ENCODE peak calls at places on chromosome 5, in six cellular contexts. F is heart right ventricle; L is lower lobe of right lung; P is esophagus squamous epithelium; J is CD8-positive, alpha-beta memory T cell; O is stomach. Y is an unnamed sample. For H3K4me1, the result is how much of the 10 kb centered on the place peaks cover.

GRCh38 chr5:61280205-61280604 is 51.9 kb upstream of the ZSWIM6 start:
- DNase-seq in F (peak), L (no peak), P (no peak), J (peak), O (no peak), Y (peak)

GRCh38 chr5:1998348-1998669 is 115.6 kb upstream of the IRX4 start:
- DNase-seq in F (no peak), L (no peak), P (no peak), J (no peak), O (no peak), Y (no peak)

GRCh38 chr5:79077680-79078365 is 8.3 kb downstream of the BHMT2 start:
- DNase-seq in F (no peak), L (no peak), P (no peak), J (no peak), O (no peak), Y (no peak)

GRCh38 chr5:91224969-91225368 is 158.1 kb downstream of the ARRDC3 start:
- DNase-seq in F (no peak), L (no peak), P (no peak), J (no peak), O (no peak), Y (no peak)

GRCh38 chr5:110968246-110969005 is 103.1 kb upstream of the TSLP start:
- DNase-seq in F (no peak), L (no peak), P (no peak), J (no peak), O (no peak), Y (no peak)

GRCh38 chr5:102922111-102922510 is 167.0 kb downstream of the PAM start:
- DNase-seq in F (no peak), L (no peak), P (no peak), J (no peak), O (no peak), Y (no peak)

GRCh38 chr5:64147849-64148441 is 17.7 kb upstream of the RNF180 start:
- DNase-seq in F (peak), L (peak), P (no peak), J (no peak), O (peak), Y (no peak)

GRCh38 chr5:9733456-9733855 is 103.3 kb upstream of the TAS2R1 start:
- DNase-seq in F (no peak), L (no peak), P (no peak), J (no peak), O (no peak), Y (no peak)

GRCh38 chr5:142108432-142109355 is at the start of gene NDFIP1:
- DNase-seq in F (peak), L (peak), P (peak), J (peak), O (peak), Y (peak)

GRCh38 chr5:176780951-176781350 is 29.4 kb upstream of the UNC5A start:
- DNase-seq in F (no peak), L (no peak), P (no peak), J (no peak), O (no peak), Y (no peak)

GRCh38 chr5:43769576-43770352 is 166.8 kb downstream of the NNT start:
- DNase-seq in F (peak), L (no peak), P (no peak), J (no peak), O (no peak), Y (no peak)

GRCh38 chr5:95620870-95621838 is 1.3 kb downstream of the GPR150 start:
- DNase-seq in F (no peak), L (peak), P (no peak), J (peak), O (peak), Y (peak)

GRCh38 chr5:132207783-132208182 is 19.9 kb downstream of the P4HA2 start:
- DNase-seq in F (no peak), L (no peak), P (no peak), J (no peak), O (no peak), Y (no peak)

GRCh38 chr5:66363097-66363496 is 219.0 kb downstream of the SREK1 start:
- DNase-seq in F (no peak), L (no peak), P (no peak), J (no peak), O (no peak), Y (no peak)

GRCh38 chr5:107218457-107219193 is 452.1 kb downstream of the EFNA5 start:
- DNase-seq in F (no peak), L (no peak), P (no peak), J (no peak), O (no peak), Y (no peak)

GRCh38 chr5:145936401-145937131 is at the start of gene SH3RF2:
- DNase-seq in F (peak), L (peak), P (no peak), J (no peak), O (peak), Y (peak)

GRCh38 chr5:176874198-176874780 is 24.9 kb downstream of the HK3 start:
- DNase-seq in F (no peak), L (no peak), P (no peak), J (no peak), O (no peak), Y (no peak)

GRCh38 chr5:53378590-53379247 is 101.7 kb upstream of the FST start:
- DNase-seq in F (no peak), L (no peak), P (no peak), J (no peak), O (no peak), Y (no peak)

GRCh38 chr5:173321886-173322285 is 6.3 kb downstream of the STC2 start:
- DNase-seq in F (no peak), L (no peak), P (no peak), J (no peak), O (no peak), Y (no peak)

GRCh38 chr5:143516249-143516648 is 112.8 kb upstream of the NR3C1 start:
- DNase-seq in F (no peak), L (no peak), P (no peak), J (no peak), O (no peak), Y (no peak)

GRCh38 chr5:93755716-93756115 is 14.3 kb upstream of the POU5F2 start:
- DNase-seq in F (no peak), L (no peak), P (no peak), J (no peak), O (no peak), Y (no peak)

GRCh38 chr5:141359790-141360426 is at the start of gene PCDHGB2:
- DNase-seq in F (no peak), L (no peak), P (no peak), J (peak), O (no peak), Y (no peak)

GRCh38 chr5:98599016-98599415 is 174.4 kb upstream of the RGMB start:
- DNase-seq in F (no peak), L (no peak), P (no peak), J (no peak), O (no peak), Y (no peak)

GRCh38 chr5:45623855-45624254 is 72.3 kb downstream of the HCN1 start:
- DNase-seq in F (no peak), L (no peak), P (no peak), J (no peak), O (no peak), Y (no peak)

GRCh38 chr5:156699147-156699546 is 150.9 kb upstream of the PPP1R2B start:
- DNase-seq in F (no peak), L (no peak), P (no peak), J (no peak), O (no peak), Y (no peak)

GRCh38 chr5:128358826-128359225 is 179.2 kb downstream of the FBN2 start:
- DNase-seq in F (no peak), L (no peak), P (no peak), J (no peak), O (no peak), Y (peak)

GRCh38 chr5:149265559-149265958 is 6.1 kb upstream of the AFAP1L1 start:
- DNase-seq in F (peak), L (no peak), P (no peak), J (no peak), O (no peak), Y (peak)

GRCh38 chr5:52898961-52899680 is 90.0 kb upstream of the ITGA2 start:
- DNase-seq in F (no peak), L (no peak), P (no peak), J (no peak), O (no peak), Y (no peak)

GRCh38 chr5:79791843-79792242 is 102.2 kb downstream of the CMYA5 start:
- DNase-seq in F (no peak), L (no peak), P (no peak), J (no peak), O (no peak), Y (no peak)

GRCh38 chr5:171615201-171616001 is 170.2 kb upstream of the SMIM23 start:
- DNase-seq in F (peak), L (peak), P (no peak), J (no peak), O (no peak), Y (peak)

GRCh38 chr5:10469253-10470030 is 27.8 kb downstream of the ROPN1L start:
- DNase-seq in F (no peak), L (no peak), P (no peak), J (no peak), O (no peak), Y (no peak)

GRCh38 chr5:93532370-93532769 is 48.6 kb downstream of the NR2F1-AS1 start:
- DNase-seq in F (peak), L (no peak), P (no peak), J (no peak), O (peak), Y (no peak)

GRCh38 chr5:160054047-160054446 is 45.1 kb downstream of the TTC1 start:
- DNase-seq in F (no peak), L (no peak), P (no peak), J (no peak), O (no peak), Y (no peak)

GRCh38 chr5:31104775-31105174 is 88.7 kb upstream of the CDH6 start:
- DNase-seq in F (no peak), L (no peak), P (no peak), J (no peak), O (no peak), Y (no peak)
- H3K4me1 ChIP-seq in F (under half), L (under half), P (under half), J (under half), O (under half), Y (under half)

GRCh38 chr5:154862766-154863165 is 4.3 kb downstream of the CNOT8 start:
- DNase-seq in F (no peak), L (no peak), P (no peak), J (no peak), O (no peak), Y (no peak)
- H3K4me1 ChIP-seq in F (under half), L (half or more), P (half or more), J (under half), O (under half), Y (under half)

GRCh38 chr5:56313596-56313995 is 80.5 kb upstream of the ANKRD55 start:
- DNase-seq in F (no peak), L (no peak), P (no peak), J (no peak), O (no peak), Y (no peak)

GRCh38 chr5:56314536-56314935 is 81.4 kb upstream of the ANKRD55 start:
- DNase-seq in F (no peak), L (no peak), P (no peak), J (no peak), O (no peak), Y (no peak)

GRCh38 chr5:56317923-56318561 is 84.9 kb upstream of the ANKRD55 start:
- DNase-seq in F (no peak), L (no peak), P (no peak), J (no peak), O (no peak), Y (peak)

GRCh38 chr5:56319281-56320242 is 86.4 kb upstream of the ANKRD55 start:
- DNase-seq in F (peak), L (peak), P (no peak), J (no peak), O (no peak), Y (peak)

DNA sequence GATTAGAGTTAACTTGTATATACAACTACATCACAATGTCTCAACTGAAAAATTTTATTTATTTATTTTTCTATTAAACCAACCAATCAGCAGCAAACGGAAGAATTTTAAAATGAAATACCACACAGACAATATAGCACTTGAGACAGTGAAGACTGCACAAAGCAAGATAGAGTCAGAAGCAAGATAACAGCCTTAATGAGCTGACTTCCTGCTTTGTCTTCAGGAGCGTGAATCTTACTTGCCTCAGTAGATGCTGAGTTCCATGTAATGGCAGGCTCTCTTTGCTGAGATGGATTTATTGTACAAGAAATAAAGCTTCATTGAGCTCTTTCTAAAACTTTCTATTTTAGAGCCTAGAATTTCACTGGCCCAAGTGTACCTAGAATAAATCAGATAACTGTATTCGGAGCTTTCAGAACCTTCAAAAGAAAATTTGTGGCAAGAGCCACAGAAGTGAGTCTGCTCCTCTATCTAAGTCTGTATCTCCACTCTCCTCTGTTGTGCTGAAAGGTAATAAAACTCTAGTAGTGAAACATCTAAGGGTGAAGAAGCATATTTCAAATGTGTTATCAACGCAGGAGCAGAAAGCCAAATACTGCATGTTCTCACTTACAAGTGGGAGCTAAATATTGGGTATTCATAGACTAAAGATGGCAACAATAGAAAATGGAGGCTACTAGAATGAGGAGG is 83.3 kb upstream of the ANKRD55 start:
- DNase-seq in F (no peak), L (no peak), P (no peak), J (no peak), O (no peak), Y (no peak)
- H3K4me1 ChIP-seq in F (under half), L (under half), P (under half), J (under half), O (under half), Y (under half)

GRCh38 chr5:69527128-69527745 is 32.8 kb upstream of the GTF2H2C start:
- DNase-seq in F (no peak), L (no peak), P (no peak), J (no peak), O (peak), Y (no peak)

GRCh38 chr5:69528015-69528414 is 32.0 kb upstream of the GTF2H2C start:
- DNase-seq in F (no peak), L (no peak), P (no peak), J (no peak), O (no peak), Y (no peak)

GRCh38 chr5:69526660-69527059 is 33.3 kb upstream of the GTF2H2C start:
- DNase-seq in F (no peak), L (no peak), P (no peak), J (no peak), O (no peak), Y (no peak)

GRCh38 chr5:69531010-69531785 is 28.8 kb upstream of the GTF2H2C start:
- DNase-seq in F (no peak), L (no peak), P (no peak), J (no peak), O (peak), Y (no peak)

DNA sequence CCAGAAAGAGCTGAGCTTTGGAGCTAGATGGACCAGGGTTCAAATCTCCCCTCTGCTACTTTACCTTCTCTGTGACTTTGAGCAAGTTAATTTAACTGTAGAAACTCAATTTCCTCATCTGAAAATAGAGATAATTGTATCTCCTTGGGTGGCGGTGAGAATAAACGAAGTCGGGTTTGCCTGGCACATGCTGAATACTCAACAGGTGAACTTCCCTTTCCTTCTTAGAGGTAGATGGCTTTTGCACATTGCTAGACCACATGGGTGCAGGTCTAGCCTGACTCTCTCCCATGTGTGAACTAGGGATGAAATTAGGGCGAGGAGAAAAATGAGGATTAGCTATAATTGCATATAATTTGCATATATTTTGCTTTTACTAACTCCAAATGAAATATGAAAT is 31.4 kb upstream of the GTF2H2C start:
- DNase-seq in F (no peak), L (no peak), P (no peak), J (no peak), O (no peak), Y (no peak)
- H3K4me1 ChIP-seq in F (under half), L (under half), P (under half), J (under half), O (under half), Y (under half)

Y was measured in SJSA1.